ENCODE peak calls at places on chromosomes 12 and 14, in seven cellular contexts. S is IMR-90, H is Calu3, V is upper lobe of right lung, W is endothelial cell, Q is WTC11, D is HepG2. G is an unnamed sample.

GRCh38 chr14:98370352-98370751 is 901.6 kb downstream of the BCL11B start:
- DNase-seq in Q (no peak), S (no peak), W (no peak), D (no peak), V (no peak), H (no peak), G (no peak)

GRCh38 chr14:105141486-105142281 is 26.9 kb downstream of the JAG2 start:
- DNase-seq in Q (peak; percentile 5), W (no peak), V (peak; percentile 61), D (no peak), S (no peak), H (no peak), G (no peak)

GRCh38 chr12:124455336-124455735 is 112.1 kb downstream of the NCOR2 start:
- DNase-seq in Q (no peak), V (no peak), S (no peak), H (no peak), W (no peak), D (no peak), G (no peak)

GRCh38 chr12:4278582-4278939 is 5.0 kb downstream of the CCND2 start:
- DNase-seq in S (no peak), W (peak; percentile 27), D (no peak), H (no peak), Q (no peak), V (peak; percentile 90), G (peak; percentile 81)

GRCh38 chr14:71931492-71932228 is 569 bp upstream of the RGS6 start:
- DNase-seq in S (no peak), W (peak; percentile 28), D (no peak), V (no peak), H (no peak), Q (no peak), G (no peak)

GRCh38 chr14:22536853-22537338 is 52.1 kb downstream of the DAD1 start:
- DNase-seq in V (no peak), D (no peak), H (peak; percentile 78), Q (no peak), W (no peak), S (peak; percentile 98), G (peak; percentile 81)

GRCh38 chr12:27539191-27539631 is 15.2 kb downstream of the PPFIBP1 start:
- DNase-seq in H (no peak), V (no peak), Q (no peak), D (no peak), S (peak; percentile 71), W (no peak), G (no peak)

GRCh38 chr12:87667378-87667777 is 361.8 kb downstream of the C12orf50 start:
- DNase-seq in W (no peak), Q (no peak), S (peak; percentile 35), D (no peak), V (no peak), H (peak; percentile 30), G (no peak)

GRCh38 chr12:107718606-107719005 is 33.0 kb downstream of the PWP1 start:
- DNase-seq in Q (no peak), S (no peak), W (no peak), H (no peak), D (no peak), V (no peak), G (no peak)

GRCh38 chr12:113783811-113784210 is 182.3 kb downstream of the RBM19 start:
- DNase-seq in S (no peak), D (no peak), W (no peak), Q (no peak), V (no peak), H (no peak), G (no peak)

GRCh38 chr12:1816730-1817094 is 3.7 kb upstream of the LRTM2 start:
- DNase-seq in D (no peak), Q (no peak), W (no peak), V (no peak), S (no peak), H (no peak), G (no peak)

GRCh38 chr14:77882631-77883030 is 82.7 kb downstream of the ADCK1 start:
- DNase-seq in S (no peak), H (no peak), D (no peak), Q (no peak), W (no peak), V (no peak), G (peak; percentile 73)
- TF ChIP-seq CTCF in S (no peak), H (no peak), D (no peak), Q (no peak), W (no peak), V (no peak), G (no peak)

GRCh38 chr12:86290615-86291014 is 34.4 kb upstream of the MGAT4C start:
- DNase-seq in S (peak; percentile 2), Q (no peak), V (no peak), W (no peak), D (no peak), H (no peak), G (no peak)
- TF ChIP-seq CTCF in S (no peak), Q (no peak), V (no peak), W (no peak), D (no peak), H (no peak), G (no peak)

GRCh38 chr14:63438065-63438757 is 105.0 kb downstream of the PPP2R5E start:
- DNase-seq in D (peak; percentile 9), S (peak; percentile 92), Q (no peak), W (no peak), V (no peak), H (peak; percentile 67), G (peak; percentile 77)
- TF ChIP-seq CTCF in D (peak; percentile 17), S (no peak), Q (no peak), W (no peak), V (peak; percentile 23), H (no peak), G (peak; percentile 43)

DNA sequence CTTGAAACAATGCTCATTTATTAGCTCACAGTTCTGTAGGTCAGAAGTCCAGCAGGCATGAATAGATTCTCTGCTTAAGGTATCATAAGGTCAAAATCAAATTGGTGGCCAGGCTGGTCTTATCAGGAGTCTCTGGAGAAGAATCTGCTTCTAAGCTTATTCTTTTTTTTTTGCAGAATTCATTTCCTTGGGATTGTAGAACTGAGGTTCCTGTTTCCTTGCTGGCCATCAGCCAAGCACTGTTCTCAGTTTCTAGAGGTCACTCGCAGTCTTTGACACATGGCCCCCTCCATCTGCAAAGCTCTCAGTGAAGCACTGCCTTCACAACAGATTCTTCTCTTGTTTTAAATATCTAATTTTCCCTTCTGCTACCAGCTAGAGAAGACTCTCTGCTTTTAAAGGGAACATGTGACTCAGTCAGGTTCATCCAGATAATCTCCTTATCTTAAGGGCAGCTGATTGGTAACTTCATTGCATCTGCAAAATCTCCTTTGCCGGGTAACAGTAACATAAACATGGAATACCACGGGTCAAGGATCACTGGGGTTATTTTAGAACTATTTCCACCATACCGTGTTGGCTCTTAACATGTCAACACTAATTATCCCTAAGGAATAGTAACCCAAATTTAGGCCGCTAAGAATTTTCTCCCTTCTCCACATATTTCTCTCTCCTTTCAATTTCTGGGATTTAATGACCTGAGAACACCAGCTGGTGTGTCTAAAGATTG is 25.3 kb downstream of the RHOJ start:
- DNase-seq in W (no peak), H (no peak), D (no peak), V (no peak), S (no peak), Q (no peak), G (no peak)
- TF ChIP-seq CTCF in W (no peak), H (no peak), D (no peak), V (no peak), S (no peak), Q (no peak), G (no peak)

GRCh38 chr12:15984097-15984800 is 73.1 kb downstream of the DERA start:
- DNase-seq in H (no peak), Q (no peak), W (no peak), V (no peak), S (peak; percentile 31), D (no peak), G (no peak)

GRCh38 chr12:15982921-15983320 is 71.8 kb downstream of the DERA start:
- DNase-seq in D (no peak), W (no peak), H (no peak), S (no peak), V (no peak), Q (no peak), G (no peak)

GRCh38 chr12:15982071-15982470 is 70.9 kb downstream of the DERA start:
- DNase-seq in W (no peak), D (no peak), H (no peak), V (no peak), S (peak; percentile 17), Q (no peak), G (no peak)

GRCh38 chr12:15984963-15985362 is 73.8 kb downstream of the DERA start:
- DNase-seq in W (no peak), H (no peak), Q (no peak), D (no peak), V (no peak), S (no peak), G (no peak)

GRCh38 chr12:15982471-15982870 is 71.3 kb downstream of the DERA start:
- DNase-seq in H (no peak), S (peak; percentile 67), Q (no peak), D (no peak), W (no peak), V (no peak), G (no peak)
- TF ChIP-seq CTCF in H (no peak), S (peak; percentile 73), Q (no peak), D (no peak), W (no peak), V (peak; percentile 52), G (peak; percentile 55)

DNA sequence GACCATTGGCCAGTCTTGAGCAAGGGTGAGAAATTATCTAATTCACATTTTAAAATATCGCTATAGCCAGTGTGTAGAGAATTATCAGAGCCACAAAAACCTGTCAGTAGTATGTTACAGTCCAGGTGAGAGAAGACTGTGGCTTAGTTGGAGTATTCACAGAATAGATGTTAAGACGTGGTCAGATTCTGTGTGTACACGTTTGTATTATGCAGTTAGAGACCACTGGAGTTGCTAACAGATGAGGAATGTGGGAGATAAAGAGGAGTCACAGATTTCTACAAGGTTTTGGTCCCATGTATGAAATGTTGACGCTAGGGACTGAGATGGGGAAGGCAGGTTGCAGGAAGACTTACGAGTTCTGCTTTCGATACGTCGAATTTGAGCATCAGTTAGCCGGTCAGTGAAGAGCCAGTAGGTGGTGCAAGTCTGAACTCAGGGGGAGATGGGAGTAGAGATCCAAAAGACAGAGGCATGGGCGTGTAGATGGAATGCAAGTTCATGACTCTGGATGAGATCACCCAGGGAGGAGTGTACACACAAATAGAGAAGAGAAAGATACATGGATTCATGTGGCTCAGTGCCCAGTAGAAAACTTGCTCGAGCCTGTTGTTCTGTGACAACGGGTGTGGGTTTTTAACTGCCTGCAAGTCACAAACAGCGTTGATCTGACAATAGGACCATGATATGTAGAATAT is 114.8 kb upstream of the FLRT2 start:
- DNase-seq in V (no peak), H (no peak), Q (peak; percentile 22), S (peak; percentile 93), D (peak; percentile 64), W (no peak), G (peak; percentile 75)
- TF ChIP-seq CTCF in V (peak; percentile 16), H (no peak), Q (no peak), S (peak; percentile 34), D (peak; percentile 43), W (no peak), G (peak; percentile 47)

DNA sequence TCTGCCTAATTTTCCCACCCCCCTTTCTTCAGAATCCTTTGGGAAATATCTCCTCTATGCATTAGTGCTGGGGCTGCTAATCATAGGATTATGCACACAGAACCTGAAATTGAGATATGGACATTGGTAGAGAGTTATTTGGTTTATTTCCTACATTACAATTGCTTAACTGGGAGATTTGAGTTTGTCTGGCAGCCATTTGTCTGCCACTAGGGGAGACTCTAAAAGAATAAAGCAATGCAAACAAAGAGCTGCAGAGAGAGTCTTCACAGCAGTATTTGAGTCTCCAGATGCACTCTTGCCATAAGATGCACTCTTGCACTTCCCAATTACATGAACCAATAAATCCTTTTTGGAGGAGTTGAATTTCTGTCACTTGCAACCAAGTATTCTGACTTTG is 12.0 kb upstream of the PCNX4 start:
- DNase-seq in W (no peak), S (no peak), V (no peak), D (no peak), H (no peak), Q (no peak), G (no peak)
- TF ChIP-seq CTCF in W (no peak), S (no peak), V (no peak), D (no peak), H (no peak), Q (no peak), G (no peak)

G was measured in right atrium auricular region.